ENCODE peak calls at places on chromosomes 7 and 10, in seven cellular contexts. C is K562, B is HCT116, G is H1, X is SK-N-SH, K is GM12878, H is HepG2. D is an unnamed sample.

GRCh38 chr10:120466006-120466405 is 9.0 kb downstream of the PLPP4 start:
- DNase-seq in C (no peak), B (no peak), G (no peak), X (no peak), K (no peak), H (no peak), D (no peak)

GRCh38 chr7:98933321-98933720 is 55.0 kb downstream of the TRRAP start:
- DNase-seq in C (no peak), B (no peak), G (no peak), X (no peak), K (no peak), H (no peak), D (no peak)

GRCh38 chr10:85995791-85996190 is 370.8 kb downstream of the GRID1 start:
- DNase-seq in C (peak; percentile 32), B (peak; percentile 29), G (no peak), X (peak; percentile 29), K (peak; percentile 20), H (peak; percentile 18), D (peak; percentile 37)

GRCh38 chr7:98556288-98556687 is 60.8 kb upstream of the NPTX2 start:
- DNase-seq in C (no peak), B (no peak), G (no peak), X (peak; percentile 72), K (no peak), H (no peak), D (peak; percentile 25)

GRCh38 chr7:1537631-1538412 is 7.3 kb downstream of the MAFK start:
- DNase-seq in C (peak; percentile 97), B (no peak), G (peak; percentile 61), X (peak; percentile 100), K (no peak), H (no peak), D (no peak)

GRCh38 chr7:40598915-40599314 is 464.1 kb downstream of the SUGCT start:
- DNase-seq in C (no peak), B (no peak), G (no peak), X (no peak), K (no peak), H (no peak), D (no peak)

GRCh38 chr10:17854044-17854652 is 45.0 kb downstream of the MRC1 start:
- DNase-seq in C (no peak), B (no peak), G (no peak), X (no peak), K (peak; percentile 21), H (no peak), D (no peak)

GRCh38 chr7:30159153-30159552 is 24.4 kb downstream of the MTURN start:
- DNase-seq in C (no peak), B (no peak), G (no peak), X (no peak), K (no peak), H (no peak), D (no peak)

GRCh38 chr10:100895346-100895745 is 17.4 kb upstream of the SLF2 start:
- DNase-seq in C (no peak), B (no peak), G (peak; percentile 22), X (no peak), K (no peak), H (no peak), D (no peak)

GRCh38 chr7:6026917-6027316 is 4.3 kb upstream of the ANKRD61 start:
- DNase-seq in C (no peak), B (no peak), G (no peak), X (no peak), K (no peak), H (no peak), D (no peak)

GRCh38 chr10:102593074-102593803 is 51.0 kb upstream of the TRIM8 start:
- DNase-seq in C (peak; percentile 43), B (no peak), G (no peak), X (no peak), K (no peak), H (peak; percentile 61), D (no peak)

GRCh38 chr10:32139223-32140073 is 83.2 kb upstream of the KIF5B start:
- DNase-seq in C (peak; percentile 91), B (peak; percentile 89), G (peak; percentile 79), X (peak; percentile 20), K (no peak), H (peak; percentile 57), D (peak; percentile 60)

GRCh38 chr10:78657622-78658165 is 411.1 kb upstream of the ZMIZ1 start:
- DNase-seq in C (peak; percentile 72), B (peak; percentile 43), G (peak; percentile 94), X (peak; percentile 60), K (no peak), H (peak; percentile 79), D (peak; percentile 87)

GRCh38 chr7:116832692-116833091 is 29.7 kb upstream of the CAPZA2 start:
- DNase-seq in C (no peak), B (no peak), G (no peak), X (no peak), K (no peak), H (no peak), D (no peak)

GRCh38 chr10:517872-518475 is 171.5 kb downstream of the DIP2C start:
- DNase-seq in C (no peak), B (no peak), G (no peak), X (no peak), K (no peak), H (no peak), D (no peak)

GRCh38 chr7:105675873-105676484 is 94.7 kb upstream of the EFCAB10 start:
- DNase-seq in C (no peak), B (no peak), G (no peak), X (no peak), K (no peak), H (no peak), D (no peak)

GRCh38 chr10:45118929-45119328 is 118.2 kb downstream of the ZNF22 start:
- DNase-seq in C (no peak), B (no peak), G (no peak), X (no peak), K (no peak), H (no peak), D (no peak)

GRCh38 chr10:34291466-34292177 is 523.5 kb downstream of the PARD3 start:
- DNase-seq in C (no peak), B (no peak), G (no peak), X (no peak), K (peak; percentile 28), H (peak; percentile 2), D (no peak)

GRCh38 chr7:153103219-153103618 is 343.7 kb downstream of the ACTR3B start:
- DNase-seq in C (no peak), B (no peak), G (no peak), X (no peak), K (no peak), H (no peak), D (no peak)

GRCh38 chr7:21805793-21806192 is 139.9 kb downstream of the CDCA7L start:
- DNase-seq in C (no peak), B (no peak), G (no peak), X (no peak), K (no peak), H (no peak), D (no peak)

GRCh38 chr7:519429-519973 is at the start of gene PDGFA:
- DNase-seq in C (peak; percentile 64), B (no peak), G (no peak), X (peak; percentile 83), K (no peak), H (no peak), D (peak; percentile 71)

GRCh38 chr7:518630-519428 is 817 bp downstream of the PDGFA start:
- DNase-seq in C (peak; percentile 80), B (no peak), G (peak; percentile 74), X (peak; percentile 85), K (no peak), H (no peak), D (peak; percentile 90)

GRCh38 chr7:521221-522070 is 1.8 kb upstream of the PDGFA start:
- DNase-seq in C (peak; percentile 71), B (no peak), G (peak; percentile 70), X (peak; percentile 71), K (no peak), H (no peak), D (no peak)

GRCh38 chr7:520503-521161 is 986 bp upstream of the PDGFA start:
- DNase-seq in C (peak; percentile 68), B (no peak), G (peak; percentile 77), X (no peak), K (no peak), H (no peak), D (no peak)

DNA sequence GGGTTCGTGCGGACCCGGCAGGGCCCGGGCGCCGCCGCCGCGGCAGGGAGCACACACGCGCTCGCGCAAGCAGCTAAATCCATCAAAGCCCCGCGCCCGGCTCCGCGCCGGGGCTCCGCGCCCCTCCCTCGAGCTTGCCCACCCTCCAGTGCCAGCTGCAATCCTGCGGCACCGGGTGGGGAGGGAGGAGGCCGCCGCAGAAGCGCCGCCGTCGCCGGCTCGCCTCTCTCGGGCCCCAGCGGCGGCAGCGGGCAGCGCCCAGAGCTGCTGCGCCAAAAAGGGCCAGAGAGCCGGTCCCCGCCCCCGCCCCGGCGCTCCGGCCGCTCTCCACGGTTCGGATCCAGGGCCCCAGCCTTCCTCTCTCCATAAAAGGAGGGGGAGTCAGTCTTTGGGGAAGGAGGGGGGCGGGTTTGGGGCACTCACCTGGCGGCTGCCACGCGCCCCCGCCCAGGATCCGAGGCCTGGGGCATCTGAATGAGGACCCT is 370 bp upstream of the PDGFA start:
- DNase-seq in C (peak; percentile 67), B (no peak), G (peak; percentile 85), X (peak; percentile 83), K (no peak), H (no peak), D (peak; percentile 81)
- TF ChIP-seq JUND in C (no peak), B (no peak), G (no peak), X (no peak), K (no peak), H (no peak), D (no peak)

DNA sequence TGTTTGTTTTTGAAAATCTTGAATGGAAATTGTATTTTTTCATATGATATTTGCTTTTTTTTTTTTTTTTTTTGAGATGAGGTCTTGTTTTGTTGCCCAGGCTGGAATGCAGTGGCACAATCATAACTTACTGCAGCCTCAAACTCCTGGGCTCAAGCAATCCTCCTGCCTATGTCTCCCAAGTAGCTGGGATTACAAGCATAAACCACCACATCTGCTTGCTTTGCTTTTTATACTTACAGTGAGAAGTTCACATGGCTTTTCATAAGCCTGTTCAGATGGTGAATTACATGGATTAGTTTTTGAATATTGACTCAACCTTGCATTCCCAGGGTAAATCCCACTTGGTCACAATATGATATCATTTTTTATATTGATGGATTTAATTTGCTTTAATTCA is 22.0 kb downstream of the LRRD1 start:
- DNase-seq in C (no peak), B (no peak), G (no peak), X (no peak), K (no peak), H (no peak), D (no peak)
- TF ChIP-seq JUND in C (no peak), B (no peak), G (no peak), X (no peak), K (no peak), H (no peak), D (no peak)

GRCh38 chr10:7932301-7933036 is 114.2 kb downstream of the TAF3 start:
- DNase-seq in C (no peak), B (no peak), G (no peak), X (no peak), K (no peak), H (peak; percentile 98), D (no peak)
- TF ChIP-seq JUND in C (no peak), B (no peak), G (no peak), X (no peak), K (no peak), H (peak; percentile 53), D (no peak)

DNA sequence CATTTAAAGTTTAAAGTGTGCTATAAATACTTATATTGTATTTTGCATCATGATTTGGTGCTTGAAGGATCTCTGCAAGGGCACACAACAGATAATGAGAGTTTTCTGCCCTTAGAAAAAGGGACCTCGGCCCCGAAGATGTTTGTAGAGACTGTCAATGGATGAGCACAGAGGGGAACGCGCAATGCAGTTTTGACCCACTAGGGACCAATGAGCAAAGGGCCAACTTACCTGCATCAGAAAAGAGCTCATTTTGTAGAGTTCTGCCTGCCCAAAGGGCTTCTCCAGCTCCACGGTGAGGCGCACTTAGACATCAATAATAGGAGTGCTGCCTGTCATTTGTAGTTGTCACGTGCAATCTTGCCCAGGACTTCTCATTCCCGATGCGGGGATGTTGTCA is 91.1 kb downstream of the BUB3 start:
- DNase-seq in C (peak; percentile 1), B (no peak), G (no peak), X (no peak), K (no peak), H (no peak), D (no peak)
- TF ChIP-seq JUND in C (no peak), B (no peak), G (no peak), X (no peak), K (no peak), H (no peak), D (no peak)